ENCODE peak calls at places on chromosome X, in five cellular contexts. N is MCF 10A, D is fibroblast of mammary gland, C is AG20443, Y is HAP-1. J is an unnamed sample.

GRCh38 chrX:9851890-9852289 is 65.7 kb downstream of the SHROOM2 start:
- DNase-seq in N (no peak), D (no peak), C (no peak), Y (no peak), J (no peak)

GRCh38 chrX:102840871-102841705 is 96.0 kb upstream of the RAB40AL start:
- DNase-seq in N (peak; percentile 13), D (peak; percentile 51), C (no peak), Y (no peak), J (no peak)

GRCh38 chrX:107834273-107835201 is 8.9 kb downstream of the MID2 start:
- DNase-seq in N (no peak), D (peak; percentile 24), C (no peak), Y (no peak), J (no peak)

GRCh38 chrX:46279925-46280313 is 265.3 kb downstream of the ZNF674 start:
- DNase-seq in N (no peak), D (peak; percentile 75), C (peak; percentile 26), Y (no peak), J (no peak)

GRCh38 chrX:57771689-57772088 is 91.6 kb upstream of the NLRP2B start:
- DNase-seq in N (peak; percentile 21), D (peak; percentile 3), C (no peak), Y (no peak), J (no peak)

GRCh38 chrX:21757960-21758359 is at the start of gene SMPX:
- DNase-seq in N (no peak), D (no peak), C (no peak), Y (no peak), J (no peak)

GRCh38 chrX:108225456-108225730 is 133.8 kb downstream of the ATG4A start:
- DNase-seq in N (no peak), D (no peak), C (no peak), Y (no peak), J (no peak)

GRCh38 chrX:41127476-41128192 is 42.4 kb downstream of the USP9X start:
- DNase-seq in N (no peak), D (no peak), C (no peak), Y (no peak), J (no peak)

GRCh38 chrX:1521459-1521956 is 15.5 kb downstream of the P2RY8 start:
- DNase-seq in N (no peak), D (no peak), C (no peak), Y (no peak), J (peak; percentile 70)

GRCh38 chrX:94430091-94430490 is 756.1 kb downstream of the FAM133A start:
- DNase-seq in N (no peak), D (no peak), C (no peak), Y (no peak), J (no peak)

GRCh38 chrX:39162322-39162721 is 361.1 kb downstream of the MID1IP1 start:
- DNase-seq in N (no peak), D (no peak), C (peak; percentile 20), Y (peak; percentile 16), J (peak; percentile 24)

GRCh38 chrX:9466711-9467110 is 1.9 kb downstream of the TBL1X start:
- DNase-seq in N (no peak), D (no peak), C (no peak), Y (no peak), J (no peak)

GRCh38 chrX:109635151-109635550 is 10.2 kb upstream of the KCNE5 start:
- DNase-seq in N (peak; percentile 31), D (peak; percentile 23), C (peak; percentile 21), Y (peak; percentile 46), J (no peak)

GRCh38 chrX:20063716-20064351 is 52.9 kb downstream of the MAP7D2 start:
- DNase-seq in N (peak; percentile 14), D (peak; percentile 10), C (no peak), Y (peak; percentile 43), J (no peak)

GRCh38 chrX:19386679-19387078 is 43.0 kb downstream of the PDHA1 start:
- DNase-seq in N (no peak), D (no peak), C (no peak), Y (no peak), J (no peak)

GRCh38 chrX:112947981-112948380 is 107.3 kb upstream of the AMOT start:
- DNase-seq in N (no peak), D (no peak), C (no peak), Y (no peak), J (no peak)

GRCh38 chrX:115393271-115393670 is 103.8 kb downstream of the LUZP4 start:
- DNase-seq in N (no peak), D (peak; percentile 19), C (peak; percentile 11), Y (no peak), J (no peak)

GRCh38 chrX:67614414-67614813 is 70.6 kb downstream of the AR start:
- DNase-seq in N (peak; percentile 68), D (peak; percentile 84), C (peak; percentile 5), Y (no peak), J (no peak)

GRCh38 chrX:7711167-7711566 is 131.8 kb upstream of the VCX start:
- DNase-seq in N (peak; percentile 37), D (no peak), C (no peak), Y (no peak), J (no peak)

GRCh38 chrX:44343412-44343942 is at the start of gene EFHC2:
- DNase-seq in N (no peak), D (peak; percentile 5), C (peak; percentile 71), Y (peak; percentile 74), J (peak; percentile 20)

GRCh38 chrX:45258741-45259402 is 58.2 kb upstream of the DIPK2B start:
- DNase-seq in N (no peak), D (no peak), C (no peak), Y (no peak), J (no peak)

GRCh38 chrX:12139934-12140611 is 1.8 kb downstream of the FRMPD4 start:
- DNase-seq in N (peak; percentile 6), D (no peak), C (peak; percentile 9), Y (no peak), J (no peak)

GRCh38 chrX:65034641-65035450 is 58.6 kb upstream of the ZC4H2 start:
- DNase-seq in N (no peak), D (peak; percentile 71), C (peak; percentile 95), Y (peak; percentile 89), J (peak; percentile 77)

GRCh38 chrX:29229802-29230201 is 642.6 kb downstream of the IL1RAPL1 start:
- DNase-seq in N (no peak), D (peak; percentile 31), C (no peak), Y (no peak), J (no peak)

GRCh38 chrX:115460565-115460888 is 100.4 kb upstream of the PLS3 start:
- DNase-seq in N (no peak), D (no peak), C (peak; percentile 11), Y (no peak), J (no peak)

GRCh38 chrX:120358687-120359086 is 3.2 kb upstream of the ATP1B4 start:
- DNase-seq in N (peak; percentile 72), D (peak; percentile 35), C (peak; percentile 16), Y (peak; percentile 79), J (no peak)

GRCh38 chrX:124239324-124239723 is 93.1 kb upstream of the TEX13D start:
- DNase-seq in N (no peak), D (no peak), C (no peak), Y (no peak), J (no peak)

GRCh38 chrX:81202413-81202794 is 502 bp downstream of the SH3BGRL start:
- DNase-seq in N (peak; percentile 17), D (peak; percentile 32), C (no peak), Y (no peak), J (no peak)

GRCh38 chrX:16204538-16204937 is 37.3 kb downstream of the MAGEB17 start:
- DNase-seq in N (no peak), D (no peak), C (no peak), Y (no peak), J (no peak)

GRCh38 chrX:283115-283845 is 2.1 kb downstream of the PLCXD1 start:
- DNase-seq in N (peak; percentile 89), D (peak; percentile 85), C (peak; percentile 94), Y (no peak), J (peak; percentile 87)

GRCh38 chrX:1841746-1842145 is 226.9 kb downstream of the ASMT start:
- DNase-seq in N (no peak), D (no peak), C (no peak), Y (no peak), J (no peak)

GRCh38 chrX:16839852-16840460 is 30.2 kb downstream of the RBBP7 start:
- DNase-seq in N (peak; percentile 88), D (peak; percentile 83), C (peak; percentile 59), Y (peak; percentile 29), J (no peak)

GRCh38 chrX:39762266-39762841 is 335.4 kb downstream of the BCOR start:
- DNase-seq in N (peak; percentile 71), D (peak; percentile 91), C (no peak), Y (no peak), J (no peak)

GRCh38 chrX:69179380-69179911 is 14.2 kb upstream of the PJA1 start:
- DNase-seq in N (no peak), D (peak; percentile 16), C (peak; percentile 16), Y (peak; percentile 60), J (no peak)

GRCh38 chrX:44183329-44183728 is 160.1 kb downstream of the EFHC2 start:
- DNase-seq in N (no peak), D (no peak), C (no peak), Y (no peak), J (no peak)

GRCh38 chrX:108216862-108217571 is 125.4 kb downstream of the ATG4A start:
- DNase-seq in N (no peak), D (peak; percentile 15), C (no peak), Y (no peak), J (no peak)

GRCh38 chrX:9788908-9789307 is 2.7 kb downstream of the SHROOM2 start:
- DNase-seq in N (peak; percentile 53), D (no peak), C (no peak), Y (peak; percentile 75), J (no peak)

GRCh38 chrX:24210190-24210589 is 60.7 kb downstream of the ZFX start:
- DNase-seq in N (no peak), D (no peak), C (no peak), Y (no peak), J (no peak)

GRCh38 chrX:5829469-5829868 is 399.2 kb downstream of the NLGN4X start:
- DNase-seq in N (no peak), D (no peak), C (no peak), Y (no peak), J (no peak)

GRCh38 chrX:33725556-33726232 is 406.4 kb downstream of the FAM47A start:
- DNase-seq in N (peak; percentile 73), D (no peak), C (peak; percentile 0), Y (peak; percentile 34), J (no peak)